ENCODE peak calls at places on chromosomes 4 and X, in ten cellular contexts. One of them, this sample, is unnamed. For H3K27me3, the result is how much of the 10 kb centered on the place peaks cover.

GRCh38 chr4:162565730-162566129 is 401.9 kb upstream of the FSTL5 start:
- DNase-seq in AG04450: no peak
- DNase-seq in H1: no peak
- DNase-seq in GM23338: no peak
- DNase-seq in stomach: no peak
- DNase-seq in lower lobe of right lung: no peak
- DNase-seq in H9: no peak
- DNase-seq in right lobe of liver: no peak
- DNase-seq in CD4-positive, alpha-beta memory T cell: no peak
- DNase-seq in cardiac muscle cell: no peak
- DNase-seq in this sample: peak

GRCh38 chr4:103046416-103047290 is 27.1 kb upstream of the SLC9B1 start:
- DNase-seq in CD4-positive, alpha-beta memory T cell: peak
- DNase-seq in cardiac muscle cell: peak
- DNase-seq in stomach: peak
- DNase-seq in GM23338: peak
- DNase-seq in right lobe of liver: no peak
- DNase-seq in AG04450: no peak
- DNase-seq in H1: no peak
- DNase-seq in H9: peak
- DNase-seq in lower lobe of right lung: no peak
- DNase-seq in this sample: peak

GRCh38 chrX:9538544-9539045 is 73.7 kb downstream of the TBL1X start:
- DNase-seq in CD4-positive, alpha-beta memory T cell: no peak
- DNase-seq in stomach: no peak
- DNase-seq in GM23338: no peak
- DNase-seq in H9: no peak
- DNase-seq in right lobe of liver: peak
- DNase-seq in cardiac muscle cell: peak
- DNase-seq in AG04450: no peak
- DNase-seq in lower lobe of right lung: no peak
- DNase-seq in H1: no peak
- DNase-seq in this sample: peak

GRCh38 chr4:88008133-88008621 is 742 bp downstream of the PKD2 start:
- DNase-seq in H9: peak
- DNase-seq in right lobe of liver: peak
- DNase-seq in H1: no peak
- DNase-seq in CD4-positive, alpha-beta memory T cell: no peak
- DNase-seq in cardiac muscle cell: peak
- DNase-seq in GM23338: peak
- DNase-seq in stomach: peak
- DNase-seq in AG04450: no peak
- DNase-seq in lower lobe of right lung: peak
- DNase-seq in this sample: peak

GRCh38 chr4:96347582-96347981 is 507.7 kb downstream of the PDHA2 start:
- DNase-seq in stomach: no peak
- DNase-seq in right lobe of liver: no peak
- DNase-seq in H1: no peak
- DNase-seq in CD4-positive, alpha-beta memory T cell: no peak
- DNase-seq in AG04450: no peak
- DNase-seq in H9: no peak
- DNase-seq in lower lobe of right lung: no peak
- DNase-seq in GM23338: no peak
- DNase-seq in cardiac muscle cell: no peak
- DNase-seq in this sample: no peak

GRCh38 chr4:20418865-20419451 is 167.3 kb downstream of the SLIT2 start:
- DNase-seq in right lobe of liver: no peak
- DNase-seq in AG04450: peak
- DNase-seq in CD4-positive, alpha-beta memory T cell: peak
- DNase-seq in H1: no peak
- DNase-seq in stomach: no peak
- DNase-seq in H9: no peak
- DNase-seq in GM23338: peak
- DNase-seq in lower lobe of right lung: no peak
- DNase-seq in cardiac muscle cell: peak
- DNase-seq in this sample: no peak

GRCh38 chrX:38006283-38006682 is at the start of gene SYTL5:
- DNase-seq in H9: no peak
- DNase-seq in lower lobe of right lung: no peak
- DNase-seq in stomach: no peak
- DNase-seq in AG04450: no peak
- DNase-seq in CD4-positive, alpha-beta memory T cell: no peak
- DNase-seq in GM23338: no peak
- DNase-seq in cardiac muscle cell: no peak
- DNase-seq in H1: no peak
- DNase-seq in right lobe of liver: no peak
- DNase-seq in this sample: no peak

GRCh38 chr4:131192318-131192717 is 1956.8 kb upstream of the PCDH10 start:
- DNase-seq in right lobe of liver: no peak
- DNase-seq in CD4-positive, alpha-beta memory T cell: no peak
- DNase-seq in cardiac muscle cell: no peak
- DNase-seq in stomach: no peak
- DNase-seq in H9: no peak
- DNase-seq in AG04450: no peak
- DNase-seq in H1: no peak
- DNase-seq in GM23338: no peak
- DNase-seq in lower lobe of right lung: no peak
- DNase-seq in this sample: no peak

GRCh38 chr4:33592701-33593100 is 2651.6 kb downstream of the ARAP2 start:
- DNase-seq in H1: no peak
- DNase-seq in AG04450: no peak
- DNase-seq in H9: no peak
- DNase-seq in cardiac muscle cell: peak
- DNase-seq in CD4-positive, alpha-beta memory T cell: no peak
- DNase-seq in stomach: no peak
- DNase-seq in right lobe of liver: no peak
- DNase-seq in GM23338: peak
- DNase-seq in lower lobe of right lung: no peak
- DNase-seq in this sample: no peak

GRCh38 chr4:16226816-16227461 is 668 bp upstream of the TAPT1 start:
- DNase-seq in H1: no peak
- DNase-seq in right lobe of liver: peak
- DNase-seq in stomach: peak
- DNase-seq in cardiac muscle cell: peak
- DNase-seq in lower lobe of right lung: peak
- DNase-seq in AG04450: no peak
- DNase-seq in GM23338: peak
- DNase-seq in H9: peak
- DNase-seq in CD4-positive, alpha-beta memory T cell: peak
- DNase-seq in this sample: peak

GRCh38 chr4:138238521-138239292 is 3.4 kb downstream of the SLC7A11 start:
- DNase-seq in lower lobe of right lung: no peak
- DNase-seq in GM23338: no peak
- DNase-seq in stomach: no peak
- DNase-seq in right lobe of liver: no peak
- DNase-seq in H1: no peak
- DNase-seq in CD4-positive, alpha-beta memory T cell: no peak
- DNase-seq in AG04450: no peak
- DNase-seq in H9: no peak
- DNase-seq in cardiac muscle cell: no peak
- DNase-seq in this sample: no peak

GRCh38 chr4:127047930-127048329 is 584.8 kb upstream of the INTU start:
- DNase-seq in CD4-positive, alpha-beta memory T cell: no peak
- DNase-seq in H1: no peak
- DNase-seq in H9: no peak
- DNase-seq in right lobe of liver: no peak
- DNase-seq in GM23338: no peak
- DNase-seq in lower lobe of right lung: no peak
- DNase-seq in stomach: no peak
- DNase-seq in cardiac muscle cell: no peak
- DNase-seq in AG04450: no peak
- DNase-seq in this sample: no peak

GRCh38 chr4:6258741-6259140 is 10.9 kb upstream of the WFS1 start:
- DNase-seq in lower lobe of right lung: no peak
- DNase-seq in cardiac muscle cell: no peak
- DNase-seq in GM23338: no peak
- DNase-seq in AG04450: no peak
- DNase-seq in H9: no peak
- DNase-seq in right lobe of liver: no peak
- DNase-seq in H1: no peak
- DNase-seq in CD4-positive, alpha-beta memory T cell: no peak
- DNase-seq in stomach: no peak
- DNase-seq in this sample: no peak

GRCh38 chrX:39895228-39896110 is 202.3 kb downstream of the BCOR start:
- DNase-seq in AG04450: no peak
- DNase-seq in right lobe of liver: no peak
- DNase-seq in H1: no peak
- DNase-seq in GM23338: no peak
- DNase-seq in stomach: peak
- DNase-seq in cardiac muscle cell: no peak
- DNase-seq in H9: no peak
- DNase-seq in CD4-positive, alpha-beta memory T cell: no peak
- DNase-seq in lower lobe of right lung: no peak
- DNase-seq in this sample: no peak

GRCh38 chr4:19689511-19689910 is 562.2 kb upstream of the SLIT2 start:
- DNase-seq in GM23338: no peak
- DNase-seq in right lobe of liver: no peak
- DNase-seq in stomach: no peak
- DNase-seq in CD4-positive, alpha-beta memory T cell: no peak
- DNase-seq in AG04450: no peak
- DNase-seq in H9: no peak
- DNase-seq in H1: no peak
- DNase-seq in cardiac muscle cell: peak
- DNase-seq in lower lobe of right lung: no peak
- DNase-seq in this sample: no peak

GRCh38 chr4:39928538-39928937 is 49.2 kb downstream of the PDS5A start:
- DNase-seq in stomach: no peak
- DNase-seq in AG04450: no peak
- DNase-seq in lower lobe of right lung: no peak
- DNase-seq in CD4-positive, alpha-beta memory T cell: no peak
- DNase-seq in right lobe of liver: no peak
- DNase-seq in cardiac muscle cell: no peak
- DNase-seq in H1: no peak
- DNase-seq in GM23338: no peak
- DNase-seq in H9: no peak
- DNase-seq in this sample: no peak

GRCh38 chrX:107454302-107454701 is 4.8 kb downstream of the FRMPD3 start:
- DNase-seq in AG04450: no peak
- DNase-seq in CD4-positive, alpha-beta memory T cell: no peak
- DNase-seq in cardiac muscle cell: no peak
- DNase-seq in H9: no peak
- DNase-seq in lower lobe of right lung: no peak
- DNase-seq in stomach: no peak
- DNase-seq in GM23338: no peak
- DNase-seq in H1: no peak
- DNase-seq in right lobe of liver: no peak
- DNase-seq in this sample: no peak

GRCh38 chrX:48043056-48043455 is 28.4 kb downstream of the ZNF630 start:
- DNase-seq in H9: no peak
- DNase-seq in H1: no peak
- DNase-seq in stomach: no peak
- DNase-seq in AG04450: no peak
- DNase-seq in lower lobe of right lung: no peak
- DNase-seq in CD4-positive, alpha-beta memory T cell: no peak
- DNase-seq in GM23338: no peak
- DNase-seq in cardiac muscle cell: peak
- DNase-seq in right lobe of liver: no peak
- DNase-seq in this sample: no peak

GRCh38 chrX:48046846-48047245 is 24.6 kb downstream of the ZNF630 start:
- DNase-seq in cardiac muscle cell: no peak
- DNase-seq in GM23338: no peak
- DNase-seq in H1: no peak
- DNase-seq in H9: no peak
- DNase-seq in lower lobe of right lung: no peak
- DNase-seq in AG04450: no peak
- DNase-seq in stomach: no peak
- DNase-seq in CD4-positive, alpha-beta memory T cell: no peak
- DNase-seq in right lobe of liver: no peak
- DNase-seq in this sample: no peak

GRCh38 chrX:48045410-48046311 is 25.8 kb downstream of the ZNF630 start:
- DNase-seq in right lobe of liver: no peak
- DNase-seq in AG04450: peak
- DNase-seq in lower lobe of right lung: no peak
- DNase-seq in CD4-positive, alpha-beta memory T cell: no peak
- DNase-seq in H1: no peak
- DNase-seq in GM23338: no peak
- DNase-seq in stomach: no peak
- DNase-seq in H9: no peak
- DNase-seq in cardiac muscle cell: peak
- DNase-seq in this sample: no peak
- H3K27ac ChIP-seq in right lobe of liver: no peak
- H3K27ac ChIP-seq in AG04450: peak
- H3K27ac ChIP-seq in lower lobe of right lung: peak
- H3K27ac ChIP-seq in CD4-positive, alpha-beta memory T cell: no peak
- H3K27ac ChIP-seq in H1: no peak
- H3K27ac ChIP-seq in GM23338: no peak
- H3K27ac ChIP-seq in stomach: peak
- H3K27ac ChIP-seq in H9: no peak
- H3K27ac ChIP-seq in cardiac muscle cell: no peak
- H3K27ac ChIP-seq in this sample: no peak

GRCh38 chr4:71272976-71273375 is 65.8 kb upstream of the SLC4A4 start:
- DNase-seq in AG04450: no peak
- DNase-seq in GM23338: no peak
- DNase-seq in stomach: no peak
- DNase-seq in lower lobe of right lung: no peak
- DNase-seq in H9: no peak
- DNase-seq in right lobe of liver: no peak
- DNase-seq in cardiac muscle cell: no peak
- DNase-seq in CD4-positive, alpha-beta memory T cell: no peak
- DNase-seq in H1: no peak
- DNase-seq in this sample: no peak
- H3K27me3 ChIP-seq in AG04450: under half
- H3K27me3 ChIP-seq in GM23338: under half
- H3K27me3 ChIP-seq in stomach: under half
- H3K27me3 ChIP-seq in lower lobe of right lung: under half
- H3K27me3 ChIP-seq in H9: under half
- H3K27me3 ChIP-seq in right lobe of liver: under half
- H3K27me3 ChIP-seq in cardiac muscle cell: under half
- H3K27me3 ChIP-seq in CD4-positive, alpha-beta memory T cell: under half
- H3K27me3 ChIP-seq in H1: under half
- H3K27me3 ChIP-seq in this sample: under half

DNA sequence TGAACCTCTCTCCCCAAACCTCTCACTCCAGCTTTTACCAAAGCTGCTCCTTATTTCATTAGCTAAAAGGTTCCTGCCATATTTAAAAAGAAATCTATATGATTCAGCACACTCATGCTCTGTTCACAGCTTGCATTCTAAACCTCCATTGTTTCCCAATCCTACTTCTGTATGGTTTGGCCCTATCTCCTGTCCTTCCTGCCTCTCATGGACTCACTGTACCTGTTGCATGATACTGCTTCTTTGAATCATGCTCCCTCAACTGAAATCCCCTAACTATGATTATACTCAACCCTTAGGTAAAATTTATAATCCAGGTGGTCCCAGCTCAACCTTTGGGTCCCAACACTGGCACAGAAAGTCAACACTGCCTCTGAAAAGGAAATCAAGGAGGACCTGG is 6.3 kb downstream of the STX18 start:
- DNase-seq in cardiac muscle cell: no peak
- DNase-seq in GM23338: no peak
- DNase-seq in H1: no peak
- DNase-seq in CD4-positive, alpha-beta memory T cell: no peak
- DNase-seq in right lobe of liver: no peak
- DNase-seq in stomach: no peak
- DNase-seq in H9: no peak
- DNase-seq in lower lobe of right lung: no peak
- DNase-seq in AG04450: no peak
- DNase-seq in this sample: no peak
- H3K27ac ChIP-seq in cardiac muscle cell: no peak
- H3K27ac ChIP-seq in GM23338: no peak
- H3K27ac ChIP-seq in H1: no peak
- H3K27ac ChIP-seq in CD4-positive, alpha-beta memory T cell: no peak
- H3K27ac ChIP-seq in right lobe of liver: no peak
- H3K27ac ChIP-seq in stomach: no peak
- H3K27ac ChIP-seq in H9: no peak
- H3K27ac ChIP-seq in lower lobe of right lung: no peak
- H3K27ac ChIP-seq in AG04450: no peak
- H3K27ac ChIP-seq in this sample: no peak

GRCh38 chrX:110454336-110454735 is 95.7 kb downstream of the RTL9 start:
- DNase-seq in AG04450: no peak
- DNase-seq in lower lobe of right lung: no peak
- DNase-seq in H1: no peak
- DNase-seq in GM23338: no peak
- DNase-seq in right lobe of liver: no peak
- DNase-seq in cardiac muscle cell: no peak
- DNase-seq in stomach: no peak
- DNase-seq in CD4-positive, alpha-beta memory T cell: no peak
- DNase-seq in H9: no peak
- DNase-seq in this sample: no peak
- H3K27me3 ChIP-seq in AG04450: under half
- H3K27me3 ChIP-seq in lower lobe of right lung: under half
- H3K27me3 ChIP-seq in H1: under half
- H3K27me3 ChIP-seq in GM23338: under half
- H3K27me3 ChIP-seq in right lobe of liver: under half
- H3K27me3 ChIP-seq in cardiac muscle cell: under half
- H3K27me3 ChIP-seq in stomach: under half
- H3K27me3 ChIP-seq in CD4-positive, alpha-beta memory T cell: under half
- H3K27me3 ChIP-seq in H9: under half
- H3K27me3 ChIP-seq in this sample: half or more

This sample was measured in WERI-Rb-1.